ENCODE peak calls at places on chromosomes 6 and 20, in nine cellular contexts. Y is left lung, C is AG10803, L is OCI-LY7, U is neural progenitor cell, F is retinal pigment epithelial cell, D is choroid plexus epithelial cell, W is right cardiac atrium, M is pancreas. N is an unnamed sample.

GRCh38 chr6:21423106-21423854 is 170.3 kb upstream of the SOX4 start:
- DNase-seq in M (no peak), Y (no peak), F (no peak), L (no peak), C (no peak), U (peak), D (no peak), W (no peak), N (no peak)

GRCh38 chr6:169205176-169206160 is 48.2 kb downstream of the THBS2 start:
- DNase-seq in M (no peak), C (peak), U (no peak), L (no peak), Y (no peak), F (no peak), D (no peak), W (no peak), N (no peak)

GRCh38 chr6:149560736-149561135 is 5.4 kb upstream of the GINM1 start:
- DNase-seq in W (no peak), D (peak), F (no peak), M (no peak), C (no peak), L (peak), U (peak), Y (no peak), N (no peak)

GRCh38 chr20:4190792-4191519 is 175.6 kb upstream of the RNF24 start:
- DNase-seq in M (no peak), L (no peak), C (no peak), W (no peak), F (no peak), U (no peak), D (no peak), Y (no peak), N (no peak)

GRCh38 chr6:56288347-56288746 is 41.0 kb upstream of the COL21A1 start:
- DNase-seq in U (no peak), W (no peak), Y (no peak), F (no peak), C (no peak), L (no peak), M (no peak), D (no peak), N (no peak)

GRCh38 chr6:52176550-52176949 is 9.6 kb upstream of the IL17A start:
- DNase-seq in F (no peak), C (no peak), M (no peak), Y (no peak), L (no peak), D (no peak), W (no peak), U (no peak), N (no peak)

GRCh38 chr20:6007094-6007528 is 46.7 kb downstream of the LRRN4 start:
- DNase-seq in F (no peak), C (no peak), U (peak), Y (no peak), W (no peak), D (no peak), M (no peak), L (peak), N (no peak)

GRCh38 chr6:10138917-10139316 is 276.0 kb downstream of the TFAP2A start:
- DNase-seq in F (peak), U (no peak), Y (no peak), L (no peak), D (peak), W (no peak), C (no peak), M (no peak), N (no peak)

GRCh38 chr6:129432738-129433137 is 277.2 kb downstream of the ARHGAP18 start:
- DNase-seq in L (no peak), D (peak), F (no peak), W (no peak), U (no peak), Y (no peak), C (no peak), M (no peak), N (no peak)

GRCh38 chr6:36204068-36204753 is 7.7 kb downstream of the BRPF3 start:
- DNase-seq in U (no peak), F (no peak), W (no peak), Y (no peak), L (peak), M (no peak), C (no peak), D (no peak), N (no peak)

GRCh38 chr6:146819596-146820320 is 221.0 kb downstream of the ADGB start:
- DNase-seq in L (no peak), W (no peak), U (no peak), D (peak), F (no peak), M (no peak), Y (no peak), C (no peak), N (no peak)

GRCh38 chr6:116996842-116997241 is 119.8 kb downstream of the RFX6 start:
- DNase-seq in C (no peak), D (no peak), U (peak), M (no peak), L (peak), Y (no peak), W (no peak), F (no peak), N (no peak)

GRCh38 chr6:155328074-155328538 is 13.8 kb upstream of the TFB1M start:
- DNase-seq in W (no peak), M (no peak), F (no peak), L (no peak), D (no peak), U (no peak), C (no peak), Y (no peak), N (no peak)

GRCh38 chr6:125066964-125067363 is 86.6 kb upstream of the TPD52L1 start:
- DNase-seq in M (no peak), C (peak), L (no peak), W (no peak), F (peak), U (no peak), D (peak), Y (no peak), N (no peak)

GRCh38 chr6:152293404-152293803 is 343.8 kb downstream of the SYNE1 start:
- DNase-seq in U (no peak), C (no peak), M (peak), W (peak), Y (no peak), L (no peak), F (no peak), D (no peak), N (peak)

GRCh38 chr20:44123874-44124535 is 63.0 kb downstream of the JPH2 start:
- DNase-seq in Y (no peak), D (no peak), W (no peak), M (no peak), C (no peak), L (no peak), F (no peak), U (no peak), N (no peak)
- H3K4me3 ChIP-seq in Y (no peak), D (no peak), W (no peak), M (no peak), C (no peak), L (no peak), F (no peak), U (no peak), N (no peak)

GRCh38 chr6:42050011-42050896 is at the start of gene TAF8:
- DNase-seq in W (peak), C (peak), D (peak), L (peak), M (peak), Y (peak), F (peak), U (peak), N (peak)

GRCh38 chr6:42050897-42051653 is 751 bp downstream of the TAF8 start:
- DNase-seq in Y (no peak), D (peak), F (no peak), L (peak), W (no peak), U (no peak), C (no peak), M (no peak), N (no peak)

GRCh38 chr6:42047790-42048405 is 2.4 kb upstream of the TAF8 start:
- DNase-seq in U (peak), C (no peak), Y (no peak), W (no peak), F (no peak), L (peak), D (no peak), M (peak), N (no peak)

GRCh38 chr6:42047220-42047590 is 3.1 kb upstream of the TAF8 start:
- DNase-seq in F (no peak), D (no peak), C (no peak), U (no peak), L (no peak), M (no peak), W (no peak), Y (no peak), N (no peak)

GRCh38 chr6:42049116-42049809 is 1.1 kb upstream of the TAF8 start:
- DNase-seq in W (no peak), C (no peak), U (no peak), M (peak), L (peak), D (no peak), Y (no peak), F (no peak), N (peak)
- H3K4me3 ChIP-seq in W (peak), C (peak), U (peak), M (peak), L (peak), D (peak), Y (peak), F (peak), N (peak)

DNA sequence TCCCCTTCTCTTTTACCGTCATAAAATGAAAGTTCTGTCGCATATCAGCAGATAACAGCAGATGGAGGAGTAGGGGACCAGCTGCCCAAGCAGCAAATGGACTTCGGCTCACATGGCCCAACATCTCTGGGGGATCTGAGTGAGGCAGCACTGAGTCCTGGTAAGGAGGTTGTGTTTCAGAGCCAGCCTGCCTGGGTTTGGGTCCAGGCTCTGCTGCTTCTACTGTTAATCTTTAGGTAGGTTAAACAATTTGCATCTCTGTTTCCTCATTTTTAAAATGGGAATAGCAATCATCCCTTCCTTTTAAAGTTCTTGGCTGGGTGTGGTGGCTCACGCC is 193.6 kb downstream of the DOK5 start:
- DNase-seq in C (no peak), L (no peak), M (no peak), F (no peak), U (no peak), D (no peak), W (no peak), Y (no peak), N (no peak)
- H3K4me3 ChIP-seq in C (no peak), L (no peak), M (no peak), F (no peak), U (no peak), D (no peak), W (no peak), Y (no peak), N (no peak)

DNA sequence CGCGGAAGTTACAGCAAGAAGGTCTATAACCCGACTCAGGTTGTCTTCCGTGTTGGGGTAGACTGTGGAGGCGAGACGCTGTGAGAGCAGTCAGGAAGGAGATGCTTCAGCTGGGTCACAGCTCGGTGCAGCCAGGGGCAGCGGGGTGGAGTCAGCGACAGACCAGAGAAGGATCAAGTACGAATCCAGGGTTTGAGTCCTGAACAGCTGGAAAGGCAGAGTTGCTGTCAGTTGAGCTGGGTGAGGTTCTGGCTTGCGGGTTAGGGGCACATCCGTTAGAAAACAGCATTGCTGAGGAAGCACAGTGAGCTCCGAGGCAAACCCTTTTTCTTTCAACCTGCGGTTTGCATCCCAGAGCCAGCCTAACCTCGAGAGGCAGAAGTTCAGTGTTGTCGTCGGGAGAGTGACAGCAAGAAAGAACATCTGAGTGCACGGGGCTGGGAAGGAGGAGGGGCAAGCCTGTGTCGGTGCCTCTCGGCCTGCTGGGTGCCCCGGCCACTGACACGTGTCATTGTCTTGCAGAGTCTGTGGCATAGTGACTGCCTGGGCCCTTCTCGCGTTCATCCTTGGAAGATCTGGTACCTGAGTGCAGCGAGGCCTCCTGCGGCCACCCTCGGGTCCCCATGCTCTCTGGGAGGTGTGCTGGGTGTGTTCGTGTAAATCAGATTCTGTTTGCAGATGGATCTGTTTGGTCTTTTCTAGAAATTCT is 20.0 kb downstream of the PNLDC1 start:
- DNase-seq in Y (no peak), D (peak), U (peak), F (no peak), C (no peak), L (peak), W (no peak), M (no peak), N (no peak)
- H3K4me3 ChIP-seq in Y (no peak), D (no peak), U (no peak), F (no peak), C (no peak), L (no peak), W (no peak), M (no peak), N (no peak)

DNA sequence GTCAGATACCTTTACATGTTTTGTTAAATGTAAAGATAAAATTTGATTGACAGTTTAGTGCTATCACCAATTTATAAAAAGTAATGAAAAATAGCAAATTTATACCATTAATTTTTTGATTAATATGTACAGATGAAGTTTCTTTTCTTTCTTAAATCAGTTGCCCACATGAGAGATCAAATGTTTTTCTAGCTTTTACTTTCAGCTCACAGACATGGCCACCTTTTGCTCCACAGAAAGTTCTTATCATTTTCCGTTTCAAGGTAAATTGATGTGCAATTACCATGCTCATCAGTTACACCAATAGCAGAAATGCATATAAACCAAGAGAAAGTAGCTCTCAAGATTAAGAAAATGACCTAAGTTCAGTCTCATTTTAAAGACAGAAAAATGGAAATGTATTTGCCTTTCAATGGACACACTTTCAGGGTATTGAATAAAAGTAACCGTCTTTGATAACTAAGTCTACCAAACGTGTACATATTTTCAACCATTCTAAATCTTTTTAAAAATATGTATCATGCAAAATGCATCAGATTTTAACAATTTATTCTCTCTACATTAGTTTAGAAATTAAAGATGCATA is 16.6 kb upstream of the EXOC2 start:
- DNase-seq in L (peak), F (no peak), W (no peak), U (no peak), C (no peak), D (no peak), M (no peak), Y (no peak), N (no peak)
- H3K4me3 ChIP-seq in L (peak), F (no peak), W (no peak), U (no peak), C (no peak), D (no peak), M (no peak), Y (no peak), N (no peak)

DNA sequence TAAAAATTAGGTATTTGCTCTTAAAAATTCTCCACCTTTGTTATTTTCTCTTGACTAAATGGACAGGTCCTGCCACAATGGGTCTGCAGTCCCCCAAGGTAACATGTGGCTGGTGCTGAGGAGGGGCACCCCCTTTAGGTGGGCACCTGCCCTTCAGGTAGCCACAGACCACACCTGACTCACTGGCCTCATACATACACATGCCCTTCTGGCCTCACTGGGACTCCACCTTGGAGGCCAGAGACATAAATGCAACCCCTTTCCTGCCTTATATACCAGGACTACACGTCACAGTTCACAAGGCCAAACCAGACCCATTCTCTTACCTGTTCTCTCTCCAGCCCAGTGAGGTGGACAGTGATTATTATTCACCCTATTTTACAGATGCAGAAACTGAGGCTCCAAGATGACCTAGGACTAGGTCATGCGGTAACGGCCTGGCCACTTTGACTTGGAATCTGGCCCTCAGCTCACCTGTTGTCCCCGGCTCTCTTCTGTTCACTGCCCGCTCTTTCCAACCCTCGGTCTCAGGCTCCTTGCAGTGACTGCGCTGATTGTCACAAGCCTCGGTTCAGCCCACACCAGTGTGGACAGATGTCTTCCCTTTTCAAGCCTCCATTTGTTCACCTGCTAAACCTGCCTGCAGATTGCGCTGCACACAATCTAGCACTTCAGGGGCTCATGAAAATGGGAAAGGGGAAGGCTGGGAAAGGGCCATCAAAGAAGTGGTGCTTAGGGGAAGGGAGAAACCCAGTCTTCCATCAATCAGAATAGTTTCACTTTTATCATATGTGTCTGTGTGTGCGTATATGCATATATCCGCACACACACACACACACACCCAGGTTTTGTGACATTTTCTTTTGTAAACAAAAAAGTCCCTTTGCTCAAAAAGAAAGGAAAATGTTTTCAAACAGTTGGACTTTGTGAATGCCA is 121.7 kb downstream of the BCAS1 start:
- DNase-seq in U (no peak), D (no peak), L (no peak), C (no peak), Y (no peak), F (no peak), W (no peak), M (no peak), N (no peak)
- H3K4me3 ChIP-seq in U (no peak), D (no peak), L (no peak), C (no peak), Y (no peak), F (no peak), W (no peak), M (no peak), N (no peak)

GRCh38 chr20:63953764-63954429 is 2.3 kb downstream of the UCKL1 start:
- DNase-seq in F (no peak), M (no peak), D (no peak), U (no peak), Y (no peak), W (no peak), C (no peak), L (no peak), N (peak)
- H3K4me3 ChIP-seq in F (no peak), M (no peak), D (peak), U (no peak), Y (peak), W (no peak), C (peak), L (no peak), N (no peak)

GRCh38 chr6:29926795-29927427 is 15.4 kb upstream of the HLA-A start:
- DNase-seq in C (peak), F (no peak), W (peak), L (peak), Y (peak), U (peak), D (peak), M (peak), N (peak)
- H3K4me3 ChIP-seq in C (peak), F (peak), W (peak), L (peak), Y (peak), U (no peak), D (peak), M (peak), N (peak)

N was measured in ovary.